ENCODE peak calls at places on chromosomes 3 and 15, in four cellular contexts. J is suprapubic skin, M is hepatocyte, V is neuronal stem cell. F is an unnamed sample.

GRCh38 chr15:100768501-100768931 is 111.1 kb upstream of the ALDH1A3 start:
- DNase-seq in J (peak; percentile 72), M (no peak), V (no peak), F (no peak)

GRCh38 chr3:13533823-13534435 is 15.0 kb upstream of the FBLN2 start:
- DNase-seq in J (no peak), M (no peak), V (no peak), F (no peak)

GRCh38 chr15:29449136-29449535 is 179.5 kb upstream of the NSMCE3 start:
- DNase-seq in J (no peak), M (peak; percentile 30), V (peak; percentile 42), F (no peak)

GRCh38 chr3:128801779-128802369 is 75.9 kb downstream of the RAB7A start:
- DNase-seq in J (no peak), M (no peak), V (no peak), F (no peak)

GRCh38 chr15:37903932-37904493 is 30.4 kb upstream of the TMCO5A start:
- DNase-seq in J (no peak), M (no peak), V (no peak), F (no peak)

GRCh38 chr3:62686486-62686885 is 188.7 kb downstream of the CADPS start:
- DNase-seq in J (no peak), M (no peak), V (no peak), F (no peak)

GRCh38 chr3:49867871-49868321 is 1.8 kb downstream of the CAMKV start:
- DNase-seq in J (no peak), M (peak; percentile 74), V (peak; percentile 70), F (peak; percentile 16)

GRCh38 chr15:34122771-34123183 is 20.9 kb downstream of the PGBD4 start:
- DNase-seq in J (no peak), M (peak; percentile 20), V (no peak), F (no peak)

GRCh38 chr3:157865449-157865862 is 240.8 kb downstream of the SHOX2 start:
- DNase-seq in J (no peak), M (peak; percentile 41), V (peak; percentile 30), F (peak; percentile 4)

GRCh38 chr15:95875141-95875643 is 455.3 kb upstream of the NR2F2 start:
- DNase-seq in J (no peak), M (no peak), V (no peak), F (peak; percentile 85)

GRCh38 chr3:156803949-156804741 is 22.0 kb upstream of the LEKR1 start:
- DNase-seq in J (no peak), M (no peak), V (no peak), F (no peak)

GRCh38 chr3:24496529-24497482 is 2.2 kb upstream of the THRB start:
- DNase-seq in J (peak; percentile 88), M (peak; percentile 69), V (peak; percentile 35), F (peak; percentile 90)

GRCh38 chr3:110293660-110294059 is 778.0 kb upstream of the NECTIN3 start:
- DNase-seq in J (no peak), M (no peak), V (no peak), F (no peak)

GRCh38 chr3:67875338-67875737 is 220.9 kb upstream of the SUCLG2 start:
- DNase-seq in J (no peak), M (no peak), V (no peak), F (no peak)

GRCh38 chr3:67006460-67006859 is 8.4 kb downstream of the KBTBD8 start:
- DNase-seq in J (no peak), M (no peak), V (no peak), F (no peak)

GRCh38 chr15:25057574-25057973 is 102.8 kb downstream of the SNRPN start:
- DNase-seq in J (peak; percentile 68), M (no peak), V (no peak), F (no peak)

GRCh38 chr15:60062826-60063225 is 58.7 kb downstream of the FOXB1 start:
- DNase-seq in J (no peak), M (no peak), V (no peak), F (no peak)

GRCh38 chr15:78917888-78918287 is 27.0 kb downstream of the CTSH start:
- DNase-seq in J (no peak), M (no peak), V (no peak), F (no peak)

GRCh38 chr3:119310052-119310451 is 15.9 kb downstream of the ARHGAP31 start:
- DNase-seq in J (no peak), M (no peak), V (peak; percentile 50), F (no peak)

GRCh38 chr15:33852570-33852969 is 115.7 kb upstream of the CHRM5 start:
- DNase-seq in J (no peak), M (peak; percentile 44), V (no peak), F (no peak)

GRCh38 chr15:46277451-46277850 is 642.6 kb downstream of the SQOR start:
- DNase-seq in J (no peak), M (no peak), V (no peak), F (no peak)

GRCh38 chr3:13027154-13027553 is 46.1 kb downstream of the IQSEC1 start:
- DNase-seq in J (no peak), M (no peak), V (no peak), F (peak; percentile 36)

GRCh38 chr3:196440696-196441095 is 8.5 kb upstream of the UBXN7 start:
- DNase-seq in J (no peak), M (no peak), V (no peak), F (no peak)

GRCh38 chr15:66898656-66899402 is 166.6 kb upstream of the SMAD3 start:
- DNase-seq in J (peak; percentile 49), M (no peak), V (no peak), F (no peak)

GRCh38 chr3:100032262-100032661 is 82.0 kb downstream of the FILIP1L start:
- DNase-seq in J (no peak), M (no peak), V (no peak), F (no peak)

DNA sequence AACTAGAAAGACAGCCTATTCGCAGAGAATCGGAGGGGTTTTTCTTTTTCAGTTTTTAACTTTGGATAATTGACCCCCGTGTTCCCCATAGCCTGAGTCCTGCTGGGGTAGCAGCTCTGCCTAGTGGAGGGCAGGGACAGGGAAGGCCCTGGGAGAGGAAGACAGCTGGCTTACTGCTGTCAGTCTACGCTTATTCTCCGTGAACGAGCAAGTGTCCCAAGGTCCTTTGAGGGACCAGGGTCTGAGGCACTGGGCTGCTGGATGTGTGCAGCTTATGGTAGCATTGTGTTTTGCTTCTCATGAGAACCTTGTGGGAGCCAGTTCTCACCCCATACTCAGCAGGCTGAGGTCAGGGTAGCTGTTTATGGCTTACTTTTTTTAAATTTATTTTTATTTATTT is 3.0 kb downstream of the LIMD1 start:
- DNase-seq in J (no peak), M (no peak), V (no peak), F (peak; percentile 32)
- H3K4me3 ChIP-seq in J (peak overlapping the region; percentile 62), M (no peak overlapping the region), V (no peak overlapping the region), F (peak overlapping the region; percentile 63)

DNA sequence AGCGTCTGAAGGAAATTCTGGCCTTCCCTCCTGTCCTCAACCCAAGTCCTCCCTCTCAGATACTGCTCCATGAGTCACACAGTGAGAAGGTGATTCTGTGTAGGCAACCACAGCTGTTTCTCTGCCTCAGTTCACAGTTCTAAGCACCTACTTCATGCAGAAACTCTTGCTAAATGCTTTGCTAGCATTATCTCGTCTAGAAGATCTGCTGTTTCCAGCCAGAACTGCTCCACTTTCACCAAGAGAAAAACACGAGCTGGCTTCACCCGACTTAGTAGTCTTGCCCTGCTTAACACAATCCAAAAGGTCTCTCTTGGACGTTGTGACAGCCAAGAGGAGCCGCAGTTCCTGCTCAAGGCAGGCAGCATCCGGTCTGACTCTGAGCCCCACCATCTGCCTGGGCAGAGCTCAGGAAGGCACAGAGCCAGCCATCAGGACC is 272.2 kb downstream of the UACA start:
- DNase-seq in J (no peak), M (no peak), V (no peak), F (no peak)
- H3K27me3 ChIP-seq in J (no peaks in the 10 kb centered on the region), M (no peaks in the 10 kb centered on the region), V (no peaks in the 10 kb centered on the region), F (peaks cover 3% of the 10 kb centered on the region)

GRCh38 chr3:101876142-101876541 is 26.8 kb downstream of the NFKBIZ start:
- DNase-seq in J (no peak), M (no peak), V (no peak), F (no peak)
- H3K4me3 ChIP-seq in J (no peak overlapping the region), M (no peak overlapping the region), V (no peak overlapping the region), F (no peak overlapping the region)

GRCh38 chr15:74432271-74432967 is 1.3 kb downstream of the SEMA7A start:
- DNase-seq in J (no peak), M (no peak), V (no peak), F (no peak)

GRCh38 chr15:74433592-74434259 is at the start of gene SEMA7A:
- DNase-seq in J (no peak), M (peak; percentile 91), V (peak; percentile 80), F (peak; percentile 96)

GRCh38 chr15:74431645-74432044 is 2.1 kb downstream of the SEMA7A start:
- DNase-seq in J (no peak), M (no peak), V (no peak), F (no peak)

GRCh38 chr15:74434260-74434915 is 630 bp upstream of the SEMA7A start:
- DNase-seq in J (no peak), M (no peak), V (no peak), F (no peak)

GRCh38 chr15:74432968-74433591 is 678 bp downstream of the SEMA7A start:
- DNase-seq in J (no peak), M (no peak), V (no peak), F (peak; percentile 48)
- H3K27me3 ChIP-seq in J (peaks cover 23% of the 10 kb centered on the region), M (peaks cover 21% of the 10 kb centered on the region), V (peaks cover 11% of the 10 kb centered on the region), F (peaks cover 14% of the 10 kb centered on the region)

GRCh38 chr15:40282144-40282869 is 557 bp downstream of the ANKRD63 start:
- DNase-seq in J (no peak), M (peak; percentile 54), V (no peak), F (peak; percentile 74)

GRCh38 chr15:40282870-40283614 is at the start of gene ANKRD63:
- DNase-seq in J (no peak), M (no peak), V (no peak), F (peak; percentile 57)

GRCh38 chr15:40285151-40285898 is 2.5 kb upstream of the ANKRD63 start:
- DNase-seq in J (no peak), M (no peak), V (no peak), F (no peak)

GRCh38 chr15:40286061-40286532 is 3.2 kb upstream of the ANKRD63 start:
- DNase-seq in J (no peak), M (no peak), V (no peak), F (no peak)

DNA sequence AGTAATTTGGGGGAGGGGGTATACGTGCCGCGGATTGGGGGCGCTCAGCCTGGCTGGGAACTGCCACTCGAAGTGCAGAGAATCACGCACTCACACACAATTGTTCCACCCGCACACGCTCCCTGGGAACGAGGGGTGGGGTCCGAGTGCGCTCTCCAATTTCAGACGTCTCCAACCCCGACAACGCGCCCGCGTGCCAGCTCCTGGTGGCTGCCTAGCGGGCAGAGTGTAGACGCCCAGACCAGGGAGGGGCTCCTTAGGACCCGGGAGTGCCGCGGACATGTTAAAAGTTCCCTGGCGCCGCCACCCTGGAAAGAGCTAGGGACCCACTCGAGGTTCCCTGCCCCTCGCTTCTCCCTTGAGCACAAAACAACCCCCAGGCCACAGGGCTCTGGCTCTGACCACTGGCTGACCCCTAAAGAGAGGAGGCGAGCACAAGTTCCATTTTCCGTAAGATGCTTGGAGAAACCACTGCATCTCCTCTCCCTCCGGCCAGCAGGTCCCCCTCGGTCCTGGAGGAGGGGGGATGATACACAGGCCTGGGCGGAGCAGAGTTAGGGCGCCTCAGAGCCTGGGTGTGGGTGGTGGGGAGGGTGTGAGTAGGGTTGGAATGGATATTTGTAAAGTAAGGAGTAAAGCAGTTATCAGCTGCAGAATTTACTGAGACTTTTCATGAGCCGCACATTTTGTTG is 897 bp upstream of the ANKRD63 start:
- DNase-seq in J (no peak), M (no peak), V (no peak), F (no peak)
- H3K4me3 ChIP-seq in J (peak overlapping the region; percentile 54), M (no peak overlapping the region), V (no peak overlapping the region), F (no peak overlapping the region)